ENCODE peak calls at places on chromosomes 12 and 14, in six cellular contexts. I is NCI-H748 treated with DMSO at 0.1 percent for 48 hours, H is sigmoid colon, B is LoVo, M is NCI-H524 treated with DMSO at 0.1 percent for 48 hours, K is Caki2. O is an unnamed sample.

GRCh38 chr14:22561661-22562579 is 27.1 kb downstream of the DAD1 start:
- DNase-seq in I (no peak), H (no peak), B (no peak), M (no peak), K (no peak), O (peak; percentile 60)

GRCh38 chr12:121590476-121591143 is 9.8 kb upstream of the KDM2B start:
- DNase-seq in I (no peak), H (no peak), B (no peak), M (no peak), K (no peak), O (peak; percentile 58)

GRCh38 chr12:6226701-6227096 is 26.5 kb downstream of the CD9 start:
- DNase-seq in I (no peak), H (peak; percentile 93), B (peak; percentile 25), M (no peak), K (no peak), O (no peak)

GRCh38 chr14:65239143-65239672 is 136.9 kb upstream of the MAX start:
- DNase-seq in I (no peak), H (no peak), B (no peak), M (no peak), K (peak; percentile 43), O (peak; percentile 61)

GRCh38 chr14:69345402-69345801 is 52.7 kb downstream of the ERH start:
- DNase-seq in I (no peak), H (no peak), B (no peak), M (no peak), K (no peak), O (no peak)

GRCh38 chr12:108307006-108307405 is 32.1 kb downstream of the CMKLR1 start:
- DNase-seq in I (no peak), H (no peak), B (no peak), M (no peak), K (no peak), O (no peak)

GRCh38 chr12:104471336-104471735 is 14.6 kb downstream of the CHST11 start:
- DNase-seq in I (no peak), H (no peak), B (no peak), M (no peak), K (no peak), O (no peak)

GRCh38 chr14:39668449-39668848 is 236.2 kb upstream of the FBXO33 start:
- DNase-seq in I (no peak), H (no peak), B (no peak), M (no peak), K (no peak), O (no peak)

GRCh38 chr12:130491421-130492357 is 154.0 kb downstream of the PIWIL1 start:
- DNase-seq in I (no peak), H (no peak), B (no peak), M (no peak), K (no peak), O (no peak)

GRCh38 chr12:86917121-86917520 is 660.9 kb upstream of the MGAT4C start:
- DNase-seq in I (no peak), H (no peak), B (no peak), M (no peak), K (no peak), O (no peak)

GRCh38 chr12:104454997-104455396 is 1.8 kb upstream of the CHST11 start:
- DNase-seq in I (no peak), H (peak; percentile 38), B (peak; percentile 57), M (no peak), K (peak; percentile 58), O (no peak)

O was measured in HepG2.